ENCODE peak calls at places on chromosomes 7 and 10, in four cellular contexts. C, T, M and L are unnamed samples.
A peak's percentile ranks its signal among the peaks of the same experiment; 100 is the strongest.

GRCh38 chr10:24603333-24603732 is 120.4 kb downstream of the ARHGAP21 start:
- DNase-seq in C (no peak), M (no peak), T (no peak), L (no peak)

GRCh38 chr7:37756797-37757551 is 73.4 kb downstream of the GPR141 start:
- DNase-seq in T (no peak), M (no peak), C (no peak), L (no peak)

GRCh38 chr10:43177588-43177987 is 39.3 kb downstream of the CSGALNACT2 start:
- DNase-seq in M (no peak), C (no peak), T (no peak), L (no peak)

GRCh38 chr7:137986252-137987010 is 15.5 kb downstream of the CREB3L2 start:
- DNase-seq in T (no peak), C (peak; percentile 79), M (no peak), L (no peak)

GRCh38 chr10:29535012-29535777 is 99.6 kb downstream of the SVIL start:
- DNase-seq in M (peak; percentile 36), T (no peak), C (peak; percentile 93), L (peak; percentile 72)

GRCh38 chr10:3354171-3354570 is 181.6 kb upstream of the PITRM1 start:
- DNase-seq in M (no peak), T (no peak), C (no peak), L (no peak)

GRCh38 chr7:5295039-5296014 is 12.6 kb downstream of the SLC29A4 start:
- DNase-seq in M (no peak), C (no peak), T (no peak), L (no peak)

GRCh38 chr10:75283150-75284096 is 47.7 kb upstream of the COMTD1 start:
- DNase-seq in T (no peak), C (no peak), M (no peak), L (peak; percentile 54)

GRCh38 chr7:1959305-1959704 is 273.4 kb downstream of the MAD1L1 start:
- DNase-seq in C (no peak), M (no peak), T (no peak), L (no peak)

GRCh38 chr7:1956141-1956540 is 276.6 kb downstream of the MAD1L1 start:
- DNase-seq in T (no peak), M (no peak), C (no peak), L (no peak)

GRCh38 chr7:1954366-1955004 is 278.3 kb downstream of the MAD1L1 start:
- DNase-seq in T (no peak), M (peak; percentile 54), C (no peak), L (no peak)

GRCh38 chr7:1957471-1958225 is 275.1 kb downstream of the MAD1L1 start:
- DNase-seq in T (no peak), C (no peak), M (no peak), L (no peak)

GRCh38 chr7:1956611-1957470 is 275.9 kb downstream of the MAD1L1 start:
- DNase-seq in M (no peak), C (no peak), T (no peak), L (no peak)
- TF ChIP-seq FOXK2 in M (no peak), C (no peak), T (no peak), L (no peak)

GRCh38 chr7:122067077-122067476 is 77.0 kb downstream of the AASS start:
- DNase-seq in M (no peak), C (no peak), T (no peak), L (no peak)
- TF ChIP-seq FOXM1 in M (no peak), C (no peak), T (no peak), L (no peak)

GRCh38 chr7:100671353-100672327 is 1.9 kb upstream of the GNB2 start:
- DNase-seq in M (no peak), C (no peak), T (no peak), L (no peak)

GRCh38 chr7:100673302-100673941 is at the start of gene GNB2:
- DNase-seq in C (peak; percentile 96), T (peak; percentile 95), M (peak; percentile 99), L (peak; percentile 98)

GRCh38 chr7:100675581-100676350 is 2.2 kb downstream of the GNB2 start:
- DNase-seq in T (peak; percentile 34), M (peak; percentile 74), C (no peak), L (no peak)

GRCh38 chr7:100674441-100675407 is 1.2 kb downstream of the GNB2 start:
- DNase-seq in M (no peak), C (no peak), T (no peak), L (no peak)

DNA sequence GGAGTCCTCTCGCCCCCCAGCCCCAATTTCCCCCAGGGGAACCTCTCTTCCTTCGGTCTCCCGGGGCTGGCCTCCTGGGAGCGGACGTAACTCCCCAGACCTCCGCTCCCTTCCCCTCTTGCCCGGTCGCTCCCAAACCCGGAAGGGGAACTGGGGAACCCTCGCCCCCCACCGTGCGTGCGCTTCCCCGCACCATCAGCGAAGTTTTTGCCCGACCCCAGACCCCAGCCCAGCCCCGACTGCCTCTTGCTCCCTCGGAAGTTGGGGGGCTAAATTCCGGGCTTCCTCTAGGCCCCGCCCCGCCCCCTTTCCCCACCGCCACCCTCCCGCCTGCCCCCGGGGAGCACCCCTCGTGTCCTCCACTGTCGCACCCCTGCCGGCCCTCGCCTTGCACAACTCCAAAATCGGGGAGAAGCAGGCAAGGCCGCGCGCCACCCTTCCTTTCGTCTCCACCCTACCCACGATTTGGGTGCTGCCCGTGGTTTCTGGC is 447 bp downstream of the GNB2 start:
- DNase-seq in T (no peak), C (no peak), M (peak; percentile 65), L (no peak)
- TF ChIP-seq TARDBP in T (no peak), C (no peak), M (no peak), L (no peak)

GRCh38 chr7:136925556-136925955 is 57.1 kb downstream of the CHRM2 start:
- DNase-seq in M (no peak), T (no peak), C (no peak), L (no peak)

DNA sequence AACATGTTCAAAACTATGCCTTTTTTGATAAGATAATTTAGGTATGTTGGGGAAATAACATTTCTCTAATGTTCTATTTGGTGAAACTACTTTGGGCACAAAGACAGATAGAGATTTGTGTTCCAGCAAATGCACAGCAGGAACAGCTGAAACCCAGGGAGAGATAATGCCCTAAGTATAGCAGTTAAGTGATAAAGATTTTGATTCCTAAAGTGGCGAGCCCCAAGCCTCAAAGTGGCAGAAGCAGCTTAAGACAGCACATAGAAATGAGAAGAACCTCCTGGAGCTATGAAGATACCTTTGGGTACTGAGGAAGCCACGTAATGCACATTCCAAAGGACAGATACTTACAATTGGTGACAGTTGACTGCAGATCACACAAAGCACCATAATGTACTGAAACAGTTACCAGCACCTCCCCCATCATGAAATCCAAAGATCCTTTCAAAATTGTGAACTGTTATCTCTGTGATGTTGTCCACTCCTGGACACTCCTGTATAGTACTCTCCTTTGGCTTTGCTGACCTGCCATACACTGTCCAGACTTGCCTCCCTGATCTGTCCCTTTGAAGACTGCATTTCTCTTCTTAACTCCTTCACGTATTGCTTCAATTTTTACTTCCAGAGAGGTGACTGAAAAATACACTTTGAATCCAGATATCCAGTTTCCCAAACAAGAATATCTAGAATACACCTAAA is 62.9 kb downstream of the CHRM2 start:
- DNase-seq in M (no peak), C (no peak), T (no peak), L (no peak)
- TF ChIP-seq FOXK2 in M (no peak), C (no peak), T (no peak), L (no peak)

DNA sequence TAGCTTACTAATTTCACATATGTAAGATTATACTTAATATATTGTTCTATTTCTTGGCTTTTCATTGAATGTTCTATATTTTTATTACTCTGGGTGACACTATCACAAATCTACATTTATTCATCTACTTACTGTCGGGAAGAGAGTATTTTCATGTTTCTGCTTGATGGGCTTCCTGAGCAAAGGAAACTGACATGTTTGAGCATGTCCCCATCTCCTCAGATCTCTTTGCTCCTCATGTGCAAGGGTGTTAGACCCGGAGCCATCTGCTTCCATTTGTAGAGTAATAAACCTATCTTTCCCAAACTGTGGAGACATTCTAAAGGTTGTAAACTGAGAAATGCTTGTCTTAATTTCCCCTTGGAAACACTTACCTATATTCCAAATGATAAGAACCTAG is 103.5 kb downstream of the LSMEM1 start:
- DNase-seq in C (no peak), M (no peak), T (no peak), L (no peak)
- TF ChIP-seq FOXM1 in C (no peak), M (no peak), T (no peak), L (no peak)

GRCh38 chr10:58320351-58321065 is 14.3 kb upstream of the UBE2D1 start:
- DNase-seq in M (no peak), C (no peak), T (no peak), L (no peak)
- TF ChIP-seq TARDBP in M (no peak), C (no peak), T (no peak), L (no peak)